ENCODE peak calls at places on chromosomes 2 and 18, in nine cellular contexts. U is upper lobe of right lung, J is left lung, S is psoas muscle, R is A673, I is esophagus squamous epithelium, Q is adrenal gland, X is sigmoid colon, W is brain microvascular endothelial cell. D is an unnamed sample.

GRCh38 chr18:74914052-74914591 is 294.8 kb downstream of the PTGR3 start:
- DNase-seq in U (no peak), J (no peak), S (no peak), R (no peak), I (no peak), Q (no peak), X (no peak), W (no peak), D (no peak)

GRCh38 chr2:46535360-46535759 is 56.0 kb downstream of the TMEM247 start:
- DNase-seq in U (no peak), J (no peak), S (no peak), R (no peak), I (no peak), Q (no peak), X (no peak), W (no peak), D (no peak)

GRCh38 chr18:11591957-11592356 is 17.4 kb upstream of the SLC35G4 start:
- DNase-seq in U (no peak), J (no peak), S (no peak), R (no peak), I (no peak), Q (no peak), X (no peak), W (no peak), D (no peak)

GRCh38 chr2:231701456-231702373 is 6.6 kb upstream of the PTMA start:
- DNase-seq in U (peak; percentile 95), J (peak; percentile 88), S (peak; percentile 65), R (peak; percentile 64), I (no peak), Q (peak; percentile 82), X (peak; percentile 88), W (no peak), D (no peak)

GRCh38 chr2:77397763-77398162 is 124.4 kb downstream of the LRRTM4 start:
- DNase-seq in U (no peak), J (no peak), S (no peak), R (no peak), I (no peak), Q (no peak), X (no peak), W (no peak), D (no peak)

GRCh38 chr18:9135912-9136314 is 668 bp upstream of the ANKRD12 start:
- DNase-seq in U (no peak), J (no peak), S (no peak), R (peak; percentile 24), I (no peak), Q (no peak), X (no peak), W (no peak), D (no peak)

GRCh38 chr2:208033701-208034502 is 8.6 kb upstream of the PLEKHM3 start:
- DNase-seq in U (peak; percentile 69), J (no peak), S (no peak), R (peak; percentile 26), I (no peak), Q (peak; percentile 65), X (no peak), W (no peak), D (peak; percentile 61)

GRCh38 chr18:13323186-13323585 is 104.6 kb downstream of the LDLRAD4 start:
- DNase-seq in U (no peak), J (no peak), S (no peak), R (no peak), I (no peak), Q (no peak), X (no peak), W (no peak), D (no peak)

GRCh38 chr2:67311536-67311935 is 85.6 kb upstream of the ETAA1 start:
- DNase-seq in U (no peak), J (no peak), S (no peak), R (peak; percentile 80), I (no peak), Q (no peak), X (no peak), W (peak; percentile 48), D (no peak)

GRCh38 chr2:8522682-8523081 is 159.2 kb upstream of the ID2 start:
- DNase-seq in U (no peak), J (no peak), S (no peak), R (no peak), I (no peak), Q (no peak), X (no peak), W (no peak), D (no peak)

GRCh38 chr2:61268249-61268648 is 106.3 kb downstream of the C2orf74 start:
- DNase-seq in U (no peak), J (no peak), S (no peak), R (no peak), I (no peak), Q (no peak), X (no peak), W (no peak), D (no peak)

GRCh38 chr2:31997653-31998052 is 13.2 kb downstream of the MEMO1 start:
- DNase-seq in U (no peak), J (no peak), S (no peak), R (peak; percentile 60), I (no peak), Q (no peak), X (no peak), W (no peak), D (no peak)

GRCh38 chr2:181656450-181657261 is at the start of gene CERKL:
- DNase-seq in U (peak; percentile 85), J (peak; percentile 88), S (peak; percentile 17), R (no peak), I (no peak), Q (peak; percentile 19), X (no peak), W (no peak), D (peak; percentile 98)

DNA sequence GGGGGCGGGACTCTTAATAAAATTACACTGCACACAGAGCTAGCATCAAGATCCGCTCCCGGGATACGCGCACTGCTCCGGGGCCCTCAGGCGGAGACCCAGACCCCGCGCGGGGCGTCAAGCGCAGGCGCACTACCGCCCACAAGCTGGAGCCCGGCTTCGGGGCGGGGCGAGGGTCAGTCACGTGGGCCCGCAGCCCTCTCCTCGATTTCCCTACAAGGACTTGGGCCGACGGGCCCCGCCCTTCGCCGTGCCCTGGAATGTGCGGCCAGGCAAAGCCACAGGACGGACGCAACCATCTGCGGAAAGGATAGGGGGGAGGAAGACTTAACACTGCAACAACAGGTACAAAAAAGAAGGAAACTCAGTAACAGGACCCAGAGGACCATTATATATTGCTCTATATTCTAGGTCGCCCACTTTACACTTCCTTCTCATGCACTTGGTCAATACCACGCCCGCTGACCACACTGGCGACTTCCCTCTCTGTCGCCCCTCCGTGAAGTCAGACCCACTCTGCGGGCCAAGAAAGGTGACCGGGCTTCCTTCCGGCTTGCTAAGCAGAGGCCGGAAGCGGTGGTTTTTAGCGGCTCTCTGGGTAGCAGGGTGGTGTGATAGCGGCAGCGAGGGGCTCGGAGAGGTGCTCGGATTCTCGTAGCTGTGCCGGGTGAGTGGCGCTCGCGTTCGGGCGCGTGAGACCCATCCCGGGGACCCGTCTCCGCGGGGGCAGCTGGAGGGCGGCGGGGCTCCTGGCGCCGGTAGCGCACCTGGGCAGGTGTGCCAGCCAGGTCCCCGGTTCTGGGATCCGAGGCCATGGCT is at the start of gene MYL12A:
- DNase-seq in U (peak; percentile 99), J (peak; percentile 100), S (peak; percentile 99), R (peak; percentile 99), I (peak; percentile 84), Q (peak; percentile 99), X (peak; percentile 98), W (peak; percentile 96), D (peak; percentile 91)
- TF ChIP-seq CTCF in U (no peak), J (no peak), S (no peak), R (no peak), I (no peak), Q (peak; percentile 3), X (no peak), W (no peak), D (no peak)

DNA sequence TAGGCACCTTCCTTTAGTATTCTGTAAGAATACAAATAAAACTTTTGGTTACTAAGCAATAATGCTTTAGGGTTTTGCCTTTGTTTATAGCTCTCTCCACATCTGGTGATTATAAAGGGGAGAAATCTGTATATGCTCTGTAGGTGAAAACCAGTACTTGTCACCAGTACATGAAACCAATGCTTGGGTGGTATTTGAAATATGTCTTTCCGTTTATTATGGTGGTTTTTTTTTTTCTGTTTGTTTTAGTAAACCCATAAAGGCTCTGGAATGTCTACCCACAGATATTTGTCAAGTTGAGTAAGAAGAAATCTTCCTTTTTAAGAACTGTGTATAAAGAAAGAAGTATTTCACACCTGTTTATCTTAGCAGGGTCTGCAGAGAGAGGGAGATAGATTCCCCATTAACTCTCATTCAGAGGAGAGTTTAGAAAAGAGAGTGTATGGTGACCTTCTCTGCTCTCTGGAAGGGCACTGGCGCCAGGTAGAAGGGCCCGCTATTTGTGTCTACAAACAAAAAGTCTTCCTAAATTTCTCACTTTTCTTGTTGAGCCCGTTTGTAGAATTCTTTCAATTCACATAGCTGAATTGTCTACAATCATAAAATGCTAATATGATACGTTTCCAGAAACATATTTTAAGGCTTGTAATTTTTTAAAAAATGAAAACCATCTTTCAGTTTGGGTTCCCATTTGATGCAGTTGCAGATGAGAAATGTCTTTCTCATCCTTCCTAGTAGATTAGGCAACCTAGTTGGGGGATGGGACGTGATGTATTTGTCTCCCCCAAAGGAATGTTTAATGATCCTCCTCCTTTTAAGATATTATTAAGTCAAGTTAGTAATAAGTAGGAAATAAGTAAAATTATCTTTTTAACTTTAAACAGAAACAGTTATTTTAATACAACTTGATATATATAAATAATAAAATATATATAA is 33.9 kb downstream of the MAP3K20 start:
- DNase-seq in U (no peak), J (no peak), S (no peak), R (no peak), I (no peak), Q (no peak), X (no peak), W (no peak), D (no peak)
- H3K27ac ChIP-seq in U (peak overlapping the region; percentile 7), J (peak overlapping the region; percentile 23), S (peak overlapping the region; percentile 72), R (peak overlapping the region; percentile 20), I (no peak overlapping the region), Q (no peak overlapping the region), X (peak overlapping the region; percentile 48), W (peak overlapping the region; percentile 82), D (no peak overlapping the region)

GRCh38 chr2:161136194-161136593 is 24.0 kb upstream of the TANK start:
- DNase-seq in U (no peak), J (no peak), S (no peak), R (no peak), I (no peak), Q (no peak), X (no peak), W (no peak), D (no peak)
- H3K4me3 ChIP-seq in U (peak overlapping the region; percentile 46), J (no peak overlapping the region), S (no peak overlapping the region), R (no peak overlapping the region), I (no peak overlapping the region), Q (no peak overlapping the region), X (no peak overlapping the region), W (no peak overlapping the region), D (no peak overlapping the region)

DNA sequence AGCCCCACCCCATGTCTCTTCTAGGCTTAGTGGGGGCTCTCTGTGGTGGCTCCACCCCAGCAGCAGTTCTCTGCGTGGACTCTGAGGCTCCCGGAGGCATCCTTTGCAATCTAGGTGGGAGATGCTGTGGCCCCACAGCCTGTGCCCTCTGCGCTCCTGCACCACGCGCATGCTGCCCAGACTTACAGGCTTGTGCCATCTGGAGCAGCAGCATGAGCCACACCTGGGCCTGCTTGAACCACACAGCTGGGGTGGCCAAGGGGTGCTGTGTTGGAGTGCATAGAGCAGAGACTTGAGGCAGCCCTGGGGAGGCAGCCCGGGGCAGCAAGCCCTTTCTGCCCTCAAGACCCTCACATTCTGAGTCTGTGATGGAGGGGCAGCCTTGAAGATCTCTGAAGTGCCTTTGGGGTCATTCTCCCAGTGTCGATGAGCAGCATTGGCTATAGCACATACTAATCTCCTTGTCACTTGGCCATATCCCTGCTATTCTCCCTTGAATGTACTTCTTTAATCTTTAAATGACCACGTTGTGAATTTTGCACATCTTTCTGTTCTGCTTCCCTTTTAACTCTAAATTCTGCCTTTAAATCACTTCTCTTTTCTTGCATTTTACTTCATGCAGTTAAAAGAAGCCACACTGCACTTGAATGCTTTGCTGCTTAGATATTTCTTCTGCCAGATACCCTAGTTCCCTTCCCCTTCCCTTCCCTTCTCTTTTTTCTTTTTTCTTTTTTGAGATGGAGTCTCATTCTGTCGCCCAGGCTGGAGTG is 62.4 kb downstream of the NCAPH start:
- DNase-seq in U (no peak), J (no peak), S (no peak), R (no peak), I (no peak), Q (no peak), X (no peak), W (no peak), D (no peak)
- TF ChIP-seq CTCF in U (no peak), J (no peak), S (no peak), R (no peak), I (no peak), Q (no peak), X (no peak), W (no peak), D (no peak)

D was measured in WERI-Rb-1.